ENCODE peak calls at places on chromosomes 12 and 14, in nine cellular contexts. G, O, P, K, I, Y, F, V and J are unnamed samples.

GRCh38 chr14:61281186-61281676 is at the start of gene TMEM30B:
- DNase-seq in G (peak; percentile 66), O (no peak), P (no peak), K (peak; percentile 62), I (no peak), Y (no peak), F (peak; percentile 99), V (peak; percentile 91), J (peak; percentile 77)

GRCh38 chr12:10590976-10591375 is 22.4 kb downstream of the MAGOHB start:
- DNase-seq in G (no peak), O (no peak), P (no peak), K (no peak), I (no peak), Y (no peak), F (no peak), V (no peak), J (no peak)

GRCh38 chr14:105927094-105927475 is 400.7 kb downstream of the TMEM121 start:
- DNase-seq in G (no peak), O (no peak), P (no peak), K (no peak), I (no peak), Y (no peak), F (peak; percentile 47), V (no peak), J (no peak)

GRCh38 chr14:72559227-72559626 is 334.7 kb downstream of the DPF3 start:
- DNase-seq in G (no peak), O (no peak), P (peak; percentile 68), K (no peak), I (no peak), Y (no peak), F (peak; percentile 87), V (no peak), J (no peak)

GRCh38 chr12:13347241-13348043 is 150.9 kb downstream of the EMP1 start:
- DNase-seq in G (no peak), O (peak; percentile 65), P (peak; percentile 66), K (peak; percentile 51), I (no peak), Y (no peak), F (no peak), V (no peak), J (no peak)

GRCh38 chr12:49223122-49223521 is 34.2 kb upstream of the TUBA1A start:
- DNase-seq in G (no peak), O (no peak), P (no peak), K (no peak), I (no peak), Y (no peak), F (no peak), V (no peak), J (no peak)

GRCh38 chr14:56235388-56235787 is 117.2 kb downstream of the PELI2 start:
- DNase-seq in G (no peak), O (no peak), P (no peak), K (no peak), I (no peak), Y (no peak), F (no peak), V (no peak), J (no peak)

GRCh38 chr12:125143491-125143890 is 78.3 kb downstream of the AACS start:
- DNase-seq in G (no peak), O (no peak), P (no peak), K (no peak), I (no peak), Y (no peak), F (no peak), V (no peak), J (no peak)

GRCh38 chr12:28415755-28416154 is 225.5 kb downstream of the CCDC91 start:
- DNase-seq in G (no peak), O (no peak), P (no peak), K (no peak), I (no peak), Y (no peak), F (no peak), V (no peak), J (peak; percentile 10)

GRCh38 chr14:74469548-74470518 is 23.3 kb downstream of the NPC2 start:
- DNase-seq in G (no peak), O (no peak), P (peak; percentile 53), K (no peak), I (no peak), Y (no peak), F (no peak), V (no peak), J (no peak)